ENCODE peak calls at places on chromosomes 6 and 20, in five cellular contexts. I is Panc1, J is lung microvascular endothelial cell, F is T-cell, S is NT2/D1. V is an unnamed sample.

GRCh38 chr6:115241373-115241772 is 819.3 kb downstream of the FRK start:
- DNase-seq in I (no peak), J (no peak), F (no peak), S (no peak), V (no peak)

GRCh38 chr6:131488780-131489179 is 84.2 kb upstream of the ARG1 start:
- DNase-seq in I (no peak), J (no peak), F (no peak), S (no peak), V (no peak)

GRCh38 chr6:106128981-106129761 is 43.0 kb downstream of the PRDM1 start:
- DNase-seq in I (no peak), J (no peak), F (no peak), S (no peak), V (no peak)

GRCh38 chr6:139569561-139569960 is 195.1 kb upstream of the CITED2 start:
- DNase-seq in I (peak; percentile 47), J (no peak), F (no peak), S (no peak), V (peak; percentile 18)

GRCh38 chr6:106360410-106360988 is at the start of gene CRYBG1:
- DNase-seq in I (no peak), J (peak; percentile 43), F (peak; percentile 49), S (peak; percentile 44), V (no peak)

GRCh38 chr6:158707120-158707519 is 57.3 kb downstream of the SYTL3 start:
- DNase-seq in I (no peak), J (no peak), F (no peak), S (no peak), V (no peak)

GRCh38 chr20:12591949-12592470 is 416.8 kb upstream of the SPTLC3 start:
- DNase-seq in I (no peak), J (no peak), F (no peak), S (peak; percentile 28), V (no peak)

GRCh38 chr6:15663057-15663638 is 320 bp upstream of the DTNBP1 start:
- DNase-seq in I (peak; percentile 8), J (peak; percentile 82), F (no peak), S (no peak), V (no peak)

GRCh38 chr20:51456511-51457280 is 85.8 kb downstream of the NFATC2 start:
- DNase-seq in I (peak; percentile 89), J (peak; percentile 94), F (no peak), S (peak; percentile 33), V (peak; percentile 68)

GRCh38 chr20:25177890-25178321 is 17.6 kb upstream of the ENTPD6 start:
- DNase-seq in I (no peak), J (no peak), F (no peak), S (no peak), V (no peak)

GRCh38 chr6:63734923-63735322 is 99.3 kb downstream of the PHF3 start:
- DNase-seq in I (no peak), J (no peak), F (no peak), S (no peak), V (no peak)

GRCh38 chr20:46627251-46627650 is 24.0 kb downstream of the SLC13A3 start:
- DNase-seq in I (no peak), J (no peak), F (no peak), S (no peak), V (no peak)

GRCh38 chr20:2179957-2180356 is 78.3 kb downstream of the STK35 start:
- DNase-seq in I (no peak), J (no peak), F (no peak), S (no peak), V (no peak)

GRCh38 chr6:23329091-23329490 is 759.7 kb downstream of the HDGFL1 start:
- DNase-seq in I (no peak), J (no peak), F (no peak), S (no peak), V (no peak)

GRCh38 chr20:23155141-23155590 is 69.0 kb upstream of the CD93 start:
- DNase-seq in I (no peak), J (no peak), F (no peak), S (no peak), V (no peak)

GRCh38 chr6:156883497-156884252 is 106.5 kb downstream of the ARID1B start:
- DNase-seq in I (no peak), J (no peak), F (no peak), S (no peak), V (no peak)

GRCh38 chr20:22794200-22794599 is 209.8 kb upstream of the FOXA2 start:
- DNase-seq in I (no peak), J (peak; percentile 18), F (no peak), S (no peak), V (no peak)

GRCh38 chr6:53679446-53679933 is 13.9 kb upstream of the KLHL31 start:
- DNase-seq in I (peak; percentile 24), J (peak; percentile 58), F (no peak), S (peak; percentile 36), V (peak; percentile 14)

GRCh38 chr6:137923866-137924616 is 57.0 kb downstream of the TNFAIP3 start:
- DNase-seq in I (no peak), J (no peak), F (no peak), S (no peak), V (no peak)

GRCh38 chr6:11364971-11365397 is 132.5 kb upstream of the NEDD9 start:
- DNase-seq in I (no peak), J (peak; percentile 67), F (no peak), S (no peak), V (peak; percentile 88)

GRCh38 chr6:90015883-90016282 is 121.6 kb downstream of the GJA10 start:
- DNase-seq in I (no peak), J (no peak), F (no peak), S (no peak), V (no peak)

GRCh38 chr6:157380458-157380778 is 572 bp upstream of the ZDHHC14 start:
- DNase-seq in I (no peak), J (no peak), F (no peak), S (no peak), V (no peak)

GRCh38 chr20:64257107-64257757 is 1.7 kb downstream of the PCMTD2 start:
- DNase-seq in I (no peak), J (no peak), F (no peak), S (no peak), V (no peak)

V was measured in glomerular endothelial cell.